ENCODE peak calls at places on chromosomes 12 and 14, in eight cellular contexts. L, X, E, I, M, T, D and G are unnamed samples.

GRCh38 chr12:131759176-131759575 is 48.3 kb downstream of the SFSWAP start:
- DNase-seq in T (no peak), M (no peak), L (no peak), I (peak; percentile 33), D (no peak), E (no peak), X (no peak), G (no peak)

GRCh38 chr12:538731-539539 is 79.2 kb downstream of the B4GALNT3 start:
- DNase-seq in T (peak; percentile 44), L (peak; percentile 77), X (no peak), I (peak; percentile 87), D (no peak), E (no peak), M (no peak), G (peak; percentile 87)

GRCh38 chr14:102028733-102029132 is 58.1 kb downstream of the HSP90AA1 start:
- DNase-seq in X (no peak), E (no peak), M (no peak), T (peak; percentile 76), D (peak; percentile 63), L (peak; percentile 92), I (peak; percentile 55), G (no peak)

GRCh38 chr12:26845057-26845666 is 12.2 kb upstream of the ITPR2 start:
- DNase-seq in X (no peak), L (peak; percentile 70), I (peak; percentile 50), M (no peak), E (peak; percentile 74), D (no peak), T (peak; percentile 51), G (no peak)

GRCh38 chr12:54251667-54252284 is 28.1 kb downstream of the CBX5 start:
- DNase-seq in M (no peak), L (peak; percentile 61), E (no peak), D (no peak), T (peak; percentile 64), X (no peak), I (peak; percentile 51), G (no peak)

GRCh38 chr14:98173291-98173690 is 1098.7 kb downstream of the BCL11B start:
- DNase-seq in M (no peak), E (no peak), T (no peak), X (no peak), L (no peak), D (no peak), I (no peak), G (no peak)

GRCh38 chr12:101415228-101415627 is 7.7 kb upstream of the ARL1 start:
- DNase-seq in L (no peak), X (no peak), M (no peak), D (no peak), E (no peak), T (no peak), I (no peak), G (no peak)

GRCh38 chr14:93214598-93214997 is 7.5 kb downstream of the UBR7 start:
- DNase-seq in I (no peak), T (no peak), L (no peak), E (no peak), D (no peak), X (no peak), M (no peak), G (no peak)

GRCh38 chr12:14756331-14757143 is 46.7 kb downstream of the WBP11 start:
- DNase-seq in L (no peak), M (no peak), E (peak; percentile 40), T (no peak), D (no peak), X (no peak), I (no peak), G (no peak)

GRCh38 chr12:83537428-83538053 is 850.8 kb downstream of the TMTC2 start:
- DNase-seq in E (no peak), M (no peak), I (no peak), X (no peak), D (no peak), L (no peak), T (no peak), G (no peak)

GRCh38 chr12:54393350-54393655 is 8.8 kb upstream of the ZNF385A start:
- DNase-seq in X (no peak), M (no peak), I (no peak), T (no peak), D (no peak), E (peak; percentile 69), L (no peak), G (no peak)

GRCh38 chr12:39902823-39903222 is 203.1 kb downstream of the SLC2A13 start:
- DNase-seq in T (no peak), M (no peak), X (no peak), D (no peak), E (no peak), L (no peak), I (peak; percentile 25), G (no peak)

GRCh38 chr12:127272864-127273263 is 994.1 kb upstream of the TMEM132C start:
- DNase-seq in T (no peak), E (no peak), X (no peak), I (peak; percentile 95), M (no peak), D (peak; percentile 98), L (no peak), G (peak; percentile 34)

GRCh38 chr14:75119056-75119455 is 7.8 kb downstream of the NEK9 start:
- DNase-seq in X (no peak), T (peak; percentile 33), I (peak; percentile 25), M (no peak), E (no peak), L (no peak), D (no peak), G (no peak)

GRCh38 chr14:52874389-52874788 is 76.5 kb downstream of the FERMT2 start:
- DNase-seq in E (no peak), X (no peak), I (no peak), T (no peak), L (no peak), D (no peak), M (no peak), G (no peak)

GRCh38 chr14:98130691-98131090 is 1141.3 kb downstream of the BCL11B start:
- DNase-seq in L (no peak), X (no peak), M (no peak), T (no peak), E (no peak), I (no peak), D (no peak), G (no peak)

GRCh38 chr14:63777024-63777423 is 49.2 kb upstream of the SGPP1 start:
- DNase-seq in I (peak; percentile 79), L (peak; percentile 55), M (no peak), X (no peak), E (no peak), D (peak; percentile 22), T (peak; percentile 69), G (no peak)

GRCh38 chr12:122399592-122400373 is 22.7 kb downstream of the CLIP1 start:
- DNase-seq in M (no peak), I (peak; percentile 96), L (peak; percentile 85), E (peak; percentile 53), T (peak; percentile 94), X (no peak), D (peak; percentile 85), G (peak; percentile 78)

GRCh38 chr12:47504775-47505446 is 200.9 kb downstream of the RPAP3 start:
- DNase-seq in L (no peak), I (peak; percentile 84), T (no peak), X (no peak), D (peak; percentile 62), M (no peak), E (no peak), G (no peak)

GRCh38 chr14:55684956-55685584 is 105.1 kb downstream of the KTN1 start:
- DNase-seq in D (no peak), M (no peak), T (peak; percentile 24), X (no peak), I (peak; percentile 7), E (no peak), L (no peak), G (no peak)

GRCh38 chr12:103798586-103798985 is 42.4 kb downstream of the NT5DC3 start:
- DNase-seq in L (no peak), M (no peak), I (no peak), T (no peak), X (no peak), E (no peak), D (no peak), G (no peak)

GRCh38 chr12:132591107-132591935 is 19.1 kb downstream of the LRCOL1 start:
- DNase-seq in E (no peak), T (no peak), M (no peak), D (no peak), I (no peak), L (no peak), X (no peak), G (no peak)

GRCh38 chr12:90945070-90945649 is 9.8 kb downstream of the CCER1 start:
- DNase-seq in D (no peak), L (peak; percentile 66), T (peak; percentile 61), I (peak; percentile 35), E (no peak), M (no peak), X (no peak), G (peak; percentile 27)

GRCh38 chr12:124542021-124542941 is 25.1 kb downstream of the NCOR2 start:
- DNase-seq in T (no peak), I (peak; percentile 70), E (peak; percentile 56), X (no peak), D (no peak), M (no peak), L (no peak), G (no peak)

GRCh38 chr12:113971392-113971791 is 5.3 kb upstream of the RBM19 start:
- DNase-seq in L (no peak), I (no peak), D (no peak), X (no peak), E (no peak), T (no peak), M (no peak), G (no peak)

GRCh38 chr14:75805646-75806045 is 144.6 kb downstream of the TTLL5 start:
- DNase-seq in I (no peak), X (no peak), L (no peak), T (no peak), E (no peak), M (no peak), D (no peak), G (no peak)

GRCh38 chr14:96066976-96067375 is 27.8 kb downstream of the C14orf132 start:
- DNase-seq in T (no peak), L (no peak), I (no peak), X (no peak), M (no peak), E (no peak), D (no peak), G (no peak)

GRCh38 chr14:68574906-68575305 is 218.0 kb downstream of the ZFP36L1 start:
- DNase-seq in L (no peak), I (peak; percentile 77), T (peak; percentile 77), X (no peak), M (no peak), E (no peak), D (no peak), G (no peak)

GRCh38 chr14:93747560-93747959 is 40.7 kb downstream of the PRIMA1 start:
- DNase-seq in L (no peak), M (no peak), E (no peak), T (no peak), I (no peak), X (no peak), D (no peak), G (no peak)

GRCh38 chr14:52355016-52355430 is 40.9 kb downstream of the PTGER2 start:
- DNase-seq in L (peak; percentile 40), X (no peak), M (no peak), E (no peak), D (peak; percentile 90), I (peak; percentile 95), T (peak; percentile 94), G (peak; percentile 76)